ENCODE peak calls at places on chromosomes 1 and 21, in nine cellular contexts. F, T, B, A, Z, V, L, U and K are unnamed samples.

GRCh38 chr1:2384941-2385481 is 6.3 kb downstream of the MORN1 start:
- DNase-seq in F (no peak), A (no peak), Z (no peak), B (no peak), U (peak), T (no peak), V (no peak), L (no peak), K (no peak)

GRCh38 chr1:90325165-90325564 is 330.3 kb downstream of the ZNF326 start:
- DNase-seq in B (no peak), A (no peak), V (no peak), T (no peak), L (no peak), Z (no peak), F (no peak), U (no peak), K (no peak)

GRCh38 chr1:229448845-229449244 is 15.0 kb upstream of the ACTA1 start:
- DNase-seq in B (no peak), U (no peak), V (no peak), T (no peak), F (no peak), A (no peak), L (no peak), Z (no peak), K (no peak)

GRCh38 chr1:67338642-67339041 is 31.0 kb downstream of the IL12RB2 start:
- DNase-seq in F (no peak), T (no peak), V (no peak), Z (no peak), B (no peak), U (no peak), L (no peak), A (no peak), K (no peak)

GRCh38 chr21:36713746-36714145 is 14.8 kb downstream of the SIM2 start:
- DNase-seq in L (no peak), A (no peak), F (no peak), U (no peak), V (no peak), T (no peak), B (no peak), Z (no peak), K (no peak)

GRCh38 chr1:108016451-108016920 is 51.5 kb upstream of the VAV3 start:
- DNase-seq in U (peak), Z (peak), F (no peak), A (peak), L (peak), B (peak), T (no peak), V (no peak), K (no peak)

GRCh38 chr1:59379028-59379728 is 82.3 kb downstream of the FGGY start:
- DNase-seq in T (no peak), F (no peak), L (no peak), B (no peak), V (no peak), U (no peak), Z (no peak), A (no peak), K (no peak)

GRCh38 chr1:42221952-42222606 is 57.5 kb upstream of the GUCA2A start:
- DNase-seq in V (no peak), T (no peak), A (no peak), F (no peak), B (peak), U (no peak), L (peak), Z (no peak), K (no peak)

GRCh38 chr1:25562101-25562927 is 18.9 kb downstream of the LDLRAP1 start:
- DNase-seq in Z (no peak), U (no peak), B (peak), F (peak), A (peak), T (no peak), L (no peak), V (no peak), K (peak)

GRCh38 chr1:17914142-17914541 is 159.0 kb downstream of the ACTL8 start:
- DNase-seq in V (no peak), B (no peak), F (no peak), A (no peak), L (no peak), Z (no peak), U (no peak), T (no peak), K (no peak)

GRCh38 chr1:205805082-205805711 is 7.8 kb downstream of the SLC41A1 start:
- DNase-seq in U (no peak), A (no peak), T (no peak), F (peak), L (no peak), Z (no peak), B (no peak), V (no peak), K (no peak)

GRCh38 chr1:175192111-175192629 is 406 bp downstream of the KIAA0040 start:
- DNase-seq in F (peak), B (peak), U (no peak), V (peak), Z (peak), A (peak), L (no peak), T (no peak), K (peak)

GRCh38 chr1:23437355-23437664 is 12.8 kb upstream of the TCEA3 start:
- DNase-seq in A (no peak), Z (no peak), T (no peak), L (no peak), F (no peak), U (no peak), V (no peak), B (no peak), K (no peak)

GRCh38 chr1:215146252-215146975 is 63.9 kb downstream of the KCNK2 start:
- DNase-seq in A (peak), B (peak), L (peak), U (no peak), Z (no peak), V (no peak), F (no peak), T (no peak), K (no peak)

GRCh38 chr1:231544943-231545592 is 16.6 kb downstream of the TSNAX start:
- DNase-seq in T (no peak), U (no peak), B (no peak), A (no peak), F (no peak), V (no peak), L (no peak), Z (no peak), K (no peak)

GRCh38 chr1:165828581-165829329 is 1.3 kb downstream of the UCK2 start:
- DNase-seq in L (peak), B (peak), T (peak), Z (peak), F (no peak), A (peak), V (peak), U (peak), K (no peak)

GRCh38 chr1:62720946-62721554 is 32.9 kb upstream of the DOCK7 start:
- DNase-seq in L (peak), Z (peak), V (no peak), B (no peak), U (no peak), T (no peak), A (peak), F (no peak), K (no peak)

GRCh38 chr1:116907351-116907750 is 2.4 kb upstream of the PTGFRN start:
- DNase-seq in U (no peak), B (no peak), F (no peak), V (no peak), T (no peak), L (no peak), Z (no peak), A (no peak), K (no peak)

GRCh38 chr1:237012789-237013383 is 8.6 kb upstream of the MT1HL1 start:
- DNase-seq in B (no peak), T (no peak), V (peak), U (no peak), A (peak), L (no peak), F (no peak), Z (no peak), K (no peak)